ENCODE peak calls at places on chromosomes 11 and 22, in five cellular contexts. One of them, this sample, is unnamed.

GRCh38 chr11:23856654-23857053 is 640.2 kb upstream of the LUZP2 start:
- DNase-seq in pancreas: no peak
- DNase-seq in heart right ventricle: no peak
- DNase-seq in cardiac muscle cell: peak; percentile 89
- DNase-seq in PC-3: peak; percentile 8
- DNase-seq in this sample: no peak

GRCh38 chr11:70109006-70109405 is 30.9 kb downstream of the ANO1 start:
- DNase-seq in pancreas: no peak
- DNase-seq in heart right ventricle: peak; percentile 11
- DNase-seq in cardiac muscle cell: peak; percentile 11
- DNase-seq in PC-3: no peak
- DNase-seq in this sample: no peak

GRCh38 chr22:19719488-19720021 is 3.8 kb upstream of the GP1BB start:
- DNase-seq in pancreas: no peak
- DNase-seq in heart right ventricle: peak; percentile 15
- DNase-seq in cardiac muscle cell: no peak
- DNase-seq in PC-3: no peak
- DNase-seq in this sample: no peak

GRCh38 chr22:36763576-36763975 is 12.3 kb downstream of the IFT27 start:
- DNase-seq in pancreas: no peak
- DNase-seq in heart right ventricle: no peak
- DNase-seq in cardiac muscle cell: no peak
- DNase-seq in PC-3: peak; percentile 58
- DNase-seq in this sample: peak; percentile 42

GRCh38 chr11:46380340-46381045 is 976 bp upstream of the MDK start:
- DNase-seq in pancreas: peak; percentile 69
- DNase-seq in heart right ventricle: peak; percentile 73
- DNase-seq in cardiac muscle cell: peak; percentile 71
- DNase-seq in PC-3: peak; percentile 42
- DNase-seq in this sample: peak; percentile 80

GRCh38 chr22:19723165-19723989 is at the start of gene GP1BB:
- DNase-seq in pancreas: peak; percentile 33
- DNase-seq in heart right ventricle: peak; percentile 76
- DNase-seq in cardiac muscle cell: peak; percentile 32
- DNase-seq in PC-3: peak; percentile 34
- DNase-seq in this sample: no peak

GRCh38 chr11:34394771-34395300 is 37.0 kb upstream of the ABTB2 start:
- DNase-seq in pancreas: no peak
- DNase-seq in heart right ventricle: no peak
- DNase-seq in cardiac muscle cell: no peak
- DNase-seq in PC-3: no peak
- DNase-seq in this sample: no peak

GRCh38 chr11:130891326-130891725 is 25.0 kb downstream of the SNX19 start:
- DNase-seq in pancreas: no peak
- DNase-seq in heart right ventricle: no peak
- DNase-seq in cardiac muscle cell: peak; percentile 33
- DNase-seq in PC-3: peak; percentile 67
- DNase-seq in this sample: no peak

GRCh38 chr11:109247071-109247470 is 174.9 kb upstream of the C11orf87 start:
- DNase-seq in pancreas: no peak
- DNase-seq in heart right ventricle: no peak
- DNase-seq in cardiac muscle cell: no peak
- DNase-seq in PC-3: peak; percentile 84
- DNase-seq in this sample: no peak

GRCh38 chr11:62439785-62440602 is 21.2 kb downstream of the SCGB1A1 start:
- DNase-seq in pancreas: no peak
- DNase-seq in heart right ventricle: peak; percentile 31
- DNase-seq in cardiac muscle cell: peak; percentile 71
- DNase-seq in PC-3: peak; percentile 56
- DNase-seq in this sample: peak; percentile 72

GRCh38 chr22:49306632-49306975 is 521.1 kb downstream of the BRD1 start:
- DNase-seq in pancreas: no peak
- DNase-seq in heart right ventricle: no peak
- DNase-seq in cardiac muscle cell: no peak
- DNase-seq in PC-3: no peak
- DNase-seq in this sample: peak; percentile 53

GRCh38 chr11:131609921-131610320 is 239.5 kb downstream of the NTM start:
- DNase-seq in pancreas: no peak
- DNase-seq in heart right ventricle: no peak
- DNase-seq in cardiac muscle cell: no peak
- DNase-seq in PC-3: no peak
- DNase-seq in this sample: no peak

GRCh38 chr11:2945757-2946287 is 16.6 kb upstream of the PHLDA2 start:
- DNase-seq in pancreas: no peak
- DNase-seq in heart right ventricle: no peak
- DNase-seq in cardiac muscle cell: no peak
- DNase-seq in PC-3: no peak
- DNase-seq in this sample: no peak

GRCh38 chr11:121023848-121024751 is at the start of gene TBCEL:
- DNase-seq in pancreas: peak; percentile 83
- DNase-seq in heart right ventricle: peak; percentile 92
- DNase-seq in cardiac muscle cell: peak; percentile 92
- DNase-seq in PC-3: peak; percentile 69
- DNase-seq in this sample: peak; percentile 87

GRCh38 chr11:46295312-46295995 is 18.0 kb downstream of the CREB3L1 start:
- DNase-seq in pancreas: peak; percentile 62
- DNase-seq in heart right ventricle: peak; percentile 83
- DNase-seq in cardiac muscle cell: peak; percentile 85
- DNase-seq in PC-3: no peak
- DNase-seq in this sample: peak; percentile 80

GRCh38 chr11:92480519-92480918 is 255.9 kb downstream of the FAT3 start:
- DNase-seq in pancreas: no peak
- DNase-seq in heart right ventricle: no peak
- DNase-seq in cardiac muscle cell: peak; percentile 1
- DNase-seq in PC-3: peak; percentile 6
- DNase-seq in this sample: no peak
- H3K4me3 ChIP-seq in pancreas: no peak overlapping the region
- H3K4me3 ChIP-seq in heart right ventricle: no peak overlapping the region
- H3K4me3 ChIP-seq in cardiac muscle cell: no peak overlapping the region
- H3K4me3 ChIP-seq in PC-3: no peak overlapping the region
- H3K4me3 ChIP-seq in this sample: no peak overlapping the region

DNA sequence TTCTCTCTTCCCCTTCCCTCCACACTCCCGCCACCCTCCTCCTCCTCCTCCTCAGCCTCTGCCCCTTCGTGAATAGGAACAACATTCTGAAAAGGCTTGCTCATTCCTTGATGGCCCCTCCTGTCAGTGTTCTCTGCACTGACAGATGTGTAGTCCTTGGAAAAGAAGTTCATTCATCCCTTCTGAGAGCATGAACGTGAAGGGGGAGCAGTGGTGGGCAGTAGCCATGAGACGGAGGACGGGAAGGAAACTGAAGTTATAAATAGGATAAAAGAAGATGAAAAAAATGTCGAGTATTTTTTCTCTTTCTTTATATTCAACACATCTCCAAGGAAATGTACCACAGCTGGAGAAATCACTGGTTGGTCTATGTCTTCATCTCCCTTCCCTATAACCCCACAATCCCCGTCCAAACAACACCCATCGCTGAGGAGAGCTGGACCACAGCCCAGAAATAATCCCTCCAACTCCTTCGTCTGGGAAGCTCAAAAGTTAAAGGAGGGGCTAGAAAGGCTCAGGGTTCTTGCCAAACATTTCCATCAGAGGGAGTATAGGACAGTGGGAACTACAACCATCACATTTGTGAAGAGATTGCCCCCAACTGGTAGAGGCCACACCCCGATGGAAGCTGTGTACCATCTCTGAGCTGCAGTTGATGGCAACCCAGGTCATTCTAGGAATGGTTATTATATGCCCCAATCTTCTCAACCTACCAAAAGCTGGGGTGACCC is 33.5 kb downstream of the ETS1 start:
- DNase-seq in pancreas: no peak
- DNase-seq in heart right ventricle: no peak
- DNase-seq in cardiac muscle cell: peak; percentile 93
- DNase-seq in PC-3: peak; percentile 40
- DNase-seq in this sample: no peak
- H3K27ac ChIP-seq in pancreas: no peak overlapping the region
- H3K27ac ChIP-seq in heart right ventricle: peak overlapping the region; percentile 59
- H3K27ac ChIP-seq in cardiac muscle cell: no peak overlapping the region
- H3K27ac ChIP-seq in PC-3: no peak overlapping the region
- H3K27ac ChIP-seq in this sample: no peak overlapping the region

GRCh38 chr11:76550781-76551180 is 106.0 kb downstream of the EMSY start:
- DNase-seq in pancreas: no peak
- DNase-seq in heart right ventricle: no peak
- DNase-seq in cardiac muscle cell: no peak
- DNase-seq in PC-3: no peak
- DNase-seq in this sample: no peak

GRCh38 chr11:76553554-76554476 is 109.0 kb downstream of the EMSY start:
- DNase-seq in pancreas: no peak
- DNase-seq in heart right ventricle: no peak
- DNase-seq in cardiac muscle cell: no peak
- DNase-seq in PC-3: no peak
- DNase-seq in this sample: no peak

GRCh38 chr11:76552987-76553386 is 108.2 kb downstream of the EMSY start:
- DNase-seq in pancreas: no peak
- DNase-seq in heart right ventricle: no peak
- DNase-seq in cardiac muscle cell: no peak
- DNase-seq in PC-3: no peak
- DNase-seq in this sample: no peak

GRCh38 chr11:76554767-76555166 is 109.9 kb downstream of the EMSY start:
- DNase-seq in pancreas: no peak
- DNase-seq in heart right ventricle: no peak
- DNase-seq in cardiac muscle cell: no peak
- DNase-seq in PC-3: no peak
- DNase-seq in this sample: no peak

GRCh38 chr11:76551400-76551799 is 106.6 kb downstream of the EMSY start:
- DNase-seq in pancreas: no peak
- DNase-seq in heart right ventricle: no peak
- DNase-seq in cardiac muscle cell: peak; percentile 26
- DNase-seq in PC-3: peak; percentile 23
- DNase-seq in this sample: no peak
- TF ChIP-seq CTCF in pancreas: no peak
- TF ChIP-seq CTCF in heart right ventricle: peak; percentile 37
- TF ChIP-seq CTCF in cardiac muscle cell: no peak
- TF ChIP-seq CTCF in PC-3: peak; percentile 56
- TF ChIP-seq CTCF in this sample: peak; percentile 41

GRCh38 chr11:119730347-119730613 is 1.3 kb upstream of the NECTIN1 start:
- DNase-seq in pancreas: no peak
- DNase-seq in heart right ventricle: no peak
- DNase-seq in cardiac muscle cell: no peak
- DNase-seq in PC-3: no peak
- DNase-seq in this sample: no peak
- H3K4me3 ChIP-seq in pancreas: peak overlapping the region; percentile 73
- H3K4me3 ChIP-seq in heart right ventricle: peak overlapping the region; percentile 87
- H3K4me3 ChIP-seq in cardiac muscle cell: no peak overlapping the region
- H3K4me3 ChIP-seq in PC-3: peak overlapping the region; percentile 97
- H3K4me3 ChIP-seq in this sample: peak overlapping the region; percentile 75

GRCh38 chr11:13101836-13102574 is 92.9 kb downstream of the RASSF10 start:
- DNase-seq in pancreas: no peak
- DNase-seq in heart right ventricle: no peak
- DNase-seq in cardiac muscle cell: no peak
- DNase-seq in PC-3: no peak
- DNase-seq in this sample: no peak
- H3K27ac ChIP-seq in pancreas: no peak overlapping the region
- H3K27ac ChIP-seq in heart right ventricle: no peak overlapping the region
- H3K27ac ChIP-seq in cardiac muscle cell: no peak overlapping the region
- H3K27ac ChIP-seq in PC-3: no peak overlapping the region
- H3K27ac ChIP-seq in this sample: no peak overlapping the region

GRCh38 chr11:450809-451451 is 851 bp downstream of the PTDSS2 start:
- DNase-seq in pancreas: peak; percentile 56
- DNase-seq in heart right ventricle: no peak
- DNase-seq in cardiac muscle cell: peak; percentile 65
- DNase-seq in PC-3: peak; percentile 55
- DNase-seq in this sample: peak; percentile 74
- TF ChIP-seq CTCF in pancreas: no peak
- TF ChIP-seq CTCF in heart right ventricle: no peak
- TF ChIP-seq CTCF in cardiac muscle cell: no peak
- TF ChIP-seq CTCF in PC-3: peak; percentile 55
- TF ChIP-seq CTCF in this sample: no peak